ENCODE peak calls at places on chromosomes 12 and 14, in eight cellular contexts. V is A549, E is tibial nerve, H is ovary, M is H1, A is esophagus muscularis mucosa, R is SK-N-SH, D is HepG2. J is an unnamed sample.

GRCh38 chr12:103728323-103728722 is 112.7 kb downstream of the NT5DC3 start:
- DNase-seq in V (no peak), E (no peak), H (no peak), M (no peak), A (no peak), R (no peak), D (no peak), J (no peak)

GRCh38 chr14:105021656-105022275 is 883 bp upstream of the CDCA4 start:
- DNase-seq in V (peak; percentile 84), E (no peak), H (peak; percentile 59), M (no peak), A (no peak), R (peak; percentile 62), D (peak; percentile 47), J (no peak)

GRCh38 chr14:37237735-37238200 is 40.0 kb downstream of the MIPOL1 start:
- DNase-seq in V (no peak), E (no peak), H (no peak), M (no peak), A (no peak), R (no peak), D (peak; percentile 85), J (no peak)

GRCh38 chr12:6639151-6639773 is 3.5 kb upstream of the LPAR5 start:
- DNase-seq in V (no peak), E (no peak), H (no peak), M (no peak), A (no peak), R (peak; percentile 8), D (no peak), J (no peak)

GRCh38 chr12:120939523-120939922 is 35.4 kb upstream of the SPPL3 start:
- DNase-seq in V (no peak), E (peak; percentile 33), H (no peak), M (no peak), A (no peak), R (no peak), D (no peak), J (peak; percentile 74)

GRCh38 chr14:24298892-24299254 is 707 bp downstream of the DHRS1 start:
- DNase-seq in V (peak; percentile 42), E (no peak), H (no peak), M (no peak), A (no peak), R (no peak), D (peak; percentile 82), J (no peak)

GRCh38 chr12:131105736-131106356 is 152.1 kb downstream of the ADGRD1 start:
- DNase-seq in V (no peak), E (no peak), H (peak; percentile 14), M (no peak), A (no peak), R (no peak), D (no peak), J (no peak)

GRCh38 chr14:69916396-69916795 is 37.2 kb downstream of the SMOC1 start:
- DNase-seq in V (no peak), E (no peak), H (no peak), M (no peak), A (no peak), R (no peak), D (no peak), J (no peak)

GRCh38 chr12:16300222-16300621 is 22.7 kb upstream of the SLC15A5 start:
- DNase-seq in V (no peak), E (peak; percentile 10), H (no peak), M (no peak), A (no peak), R (no peak), D (no peak), J (no peak)

GRCh38 chr14:33676135-33676566 is 274.7 kb downstream of the EGLN3 start:
- DNase-seq in V (peak; percentile 37), E (peak; percentile 9), H (no peak), M (peak; percentile 36), A (no peak), R (peak; percentile 24), D (peak; percentile 60), J (peak; percentile 60)

GRCh38 chr12:131929530-131930456 is 717 bp downstream of the PUS1 start:
- DNase-seq in V (peak; percentile 41), E (no peak), H (peak; percentile 47), M (no peak), A (no peak), R (peak; percentile 73), D (no peak), J (peak; percentile 68)

GRCh38 chr12:127297327-127297726 is 969.6 kb upstream of the TMEM132C start:
- DNase-seq in V (no peak), E (no peak), H (no peak), M (no peak), A (no peak), R (no peak), D (no peak), J (no peak)

GRCh38 chr14:92558319-92558718 is 44.7 kb downstream of the RIN3 start:
- DNase-seq in V (no peak), E (no peak), H (no peak), M (no peak), A (no peak), R (no peak), D (no peak), J (no peak)

GRCh38 chr12:14771651-14772137 is 31.6 kb downstream of the WBP11 start:
- DNase-seq in V (peak; percentile 27), E (no peak), H (no peak), M (no peak), A (no peak), R (peak; percentile 25), D (no peak), J (no peak)

GRCh38 chr12:120118710-120119097 is 2.2 kb upstream of the RAB35 start:
- DNase-seq in V (no peak), E (no peak), H (no peak), M (no peak), A (no peak), R (no peak), D (peak; percentile 52), J (no peak)

GRCh38 chr12:124742111-124742510 is 121.6 kb downstream of the SCARB1 start:
- DNase-seq in V (no peak), E (no peak), H (no peak), M (no peak), A (no peak), R (peak; percentile 54), D (no peak), J (peak; percentile 91)

GRCh38 chr12:129964826-129965457 is 61.1 kb upstream of the TMEM132D start:
- DNase-seq in V (no peak), E (no peak), H (no peak), M (no peak), A (no peak), R (no peak), D (no peak), J (no peak)

GRCh38 chr12:11731455-11731854 is 82.0 kb downstream of the ETV6 start:
- DNase-seq in V (peak; percentile 21), E (no peak), H (no peak), M (no peak), A (no peak), R (no peak), D (no peak), J (no peak)

GRCh38 chr12:132827763-132828703 is 636 bp downstream of the GOLGA3 start:
- DNase-seq in V (peak; percentile 65), E (no peak), H (peak; percentile 51), M (no peak), A (no peak), R (no peak), D (peak; percentile 28), J (no peak)

GRCh38 chr14:75254381-75254821 is 24.2 kb upstream of the FOS start:
- DNase-seq in V (no peak), E (no peak), H (no peak), M (no peak), A (no peak), R (no peak), D (no peak), J (no peak)

GRCh38 chr14:75257241-75257640 is 21.4 kb upstream of the FOS start:
- DNase-seq in V (no peak), E (no peak), H (no peak), M (no peak), A (no peak), R (no peak), D (no peak), J (no peak)

GRCh38 chr14:75252254-75252837 is 26.3 kb upstream of the FOS start:
- DNase-seq in V (no peak), E (no peak), H (no peak), M (no peak), A (no peak), R (no peak), D (no peak), J (no peak)

GRCh38 chr14:75258079-75258802 is 20.4 kb upstream of the FOS start:
- DNase-seq in V (no peak), E (peak; percentile 73), H (peak; percentile 51), M (no peak), A (no peak), R (no peak), D (no peak), J (peak; percentile 91)

DNA sequence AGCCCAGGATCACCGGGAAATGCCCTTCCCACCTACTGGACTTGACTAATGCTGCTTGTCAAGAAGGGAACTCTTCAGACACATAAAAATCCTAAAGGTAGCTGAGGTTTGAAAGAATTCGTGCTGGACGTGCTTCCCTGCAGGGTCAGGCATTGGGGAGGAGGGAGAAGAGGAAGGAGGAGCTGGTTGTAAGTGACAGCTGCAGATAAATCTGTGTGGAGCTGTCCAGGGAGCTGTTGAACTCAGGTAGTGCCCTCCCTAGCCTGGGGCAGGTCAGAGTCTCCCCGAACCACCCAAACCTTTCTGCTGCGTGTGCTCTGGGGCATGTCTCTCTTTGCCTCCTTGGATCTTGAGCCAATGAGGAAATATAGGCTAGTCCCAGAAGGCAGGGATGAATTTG is 23.7 kb upstream of the FOS start:
- DNase-seq in V (no peak), E (no peak), H (no peak), M (no peak), A (no peak), R (no peak), D (no peak), J (no peak)
- TF ChIP-seq EP300 in V (no peak), E (no peak), H (no peak), M (no peak), A (no peak), R (no peak), D (no peak), J (no peak)

GRCh38 chr12:3116106-3116898 is 39.1 kb downstream of the TSPAN9 start:
- DNase-seq in V (no peak), E (no peak), H (no peak), M (no peak), A (no peak), R (no peak), D (no peak), J (no peak)
- TF ChIP-seq EP300 in V (no peak), E (no peak), H (no peak), M (no peak), A (no peak), R (no peak), D (no peak), J (no peak)

DNA sequence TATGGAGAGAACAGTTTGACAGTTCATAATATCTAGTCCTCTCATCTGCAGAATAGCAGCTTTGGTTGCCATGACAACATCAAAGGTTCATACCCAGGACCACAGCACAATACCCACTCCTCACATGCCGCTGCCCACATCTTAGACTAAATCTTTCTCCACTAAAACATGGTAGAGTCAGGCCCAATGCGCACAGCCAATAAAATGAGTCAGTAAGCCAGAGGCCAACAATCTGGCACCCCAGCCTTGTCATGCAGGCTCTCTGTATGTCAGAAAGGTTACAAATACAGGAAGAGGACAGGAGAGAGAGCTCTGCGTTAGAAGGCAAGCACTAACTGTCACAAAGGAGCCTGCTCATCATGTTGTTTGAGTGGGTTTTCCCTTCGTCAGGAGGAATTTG is 70.5 kb downstream of the KCNK10 start:
- DNase-seq in V (no peak), E (no peak), H (no peak), M (no peak), A (no peak), R (no peak), D (no peak), J (no peak)
- TF ChIP-seq EP300 in V (no peak), E (no peak), H (no peak), M (no peak), A (no peak), R (no peak), D (no peak), J (no peak)

GRCh38 chr12:48001426-48002178 is 2.7 kb downstream of the COL2A1 start:
- DNase-seq in V (no peak), E (no peak), H (peak; percentile 56), M (no peak), A (no peak), R (peak; percentile 77), D (no peak), J (no peak)
- TF ChIP-seq EP300 in V (no peak), E (no peak), H (no peak), M (no peak), A (no peak), R (no peak), D (no peak), J (no peak)